ENCODE peak calls at places on chromosome 10, in ten cellular contexts. I is colonic mucosa, S is endodermal cell, L is spleen, N is tibial nerve, G is AG04450, P is K562, E is tibial artery, R is right lobe of liver, T is uterus. M is an unnamed sample. For H3K9me3, the result is how much of the 10 kb centered on the place peaks cover.

GRCh38 chr10:52951819-52952218 is 179.2 kb upstream of the MBL2 start:
- DNase-seq in I (peak), S (peak), L (peak), N (peak), G (peak), P (peak), E (no peak), R (peak), T (no peak), M (no peak)

GRCh38 chr10:44986670-44987069 is 8.1 kb upstream of the DEPP1 start:
- DNase-seq in I (no peak), S (no peak), L (no peak), N (no peak), G (no peak), P (peak), E (peak), R (no peak), T (no peak), M (no peak)

GRCh38 chr10:73641272-73642060 is at the start of gene MYOZ1:
- DNase-seq in I (no peak), S (no peak), L (no peak), N (no peak), G (no peak), P (no peak), E (no peak), R (no peak), T (no peak), M (no peak)

GRCh38 chr10:125773702-125774101 is 1.9 kb downstream of the MMP21 start:
- DNase-seq in I (no peak), S (peak), L (no peak), N (no peak), G (no peak), P (no peak), E (no peak), R (no peak), T (no peak), M (no peak)

GRCh38 chr10:72108811-72109618 is 20.7 kb upstream of the SPOCK2 start:
- DNase-seq in I (no peak), S (no peak), L (no peak), N (no peak), G (no peak), P (no peak), E (no peak), R (no peak), T (no peak), M (no peak)

GRCh38 chr10:116403740-116404250 is 23.9 kb upstream of the PNLIPRP3 start:
- DNase-seq in I (no peak), S (no peak), L (no peak), N (no peak), G (no peak), P (no peak), E (no peak), R (no peak), T (no peak), M (no peak)

GRCh38 chr10:69234447-69234846 is 14.3 kb downstream of the HKDC1 start:
- DNase-seq in I (no peak), S (no peak), L (peak), N (no peak), G (no peak), P (no peak), E (no peak), R (no peak), T (no peak), M (no peak)

GRCh38 chr10:13924020-13924725 is 337.4 kb downstream of the PRPF18 start:
- DNase-seq in I (no peak), S (no peak), L (no peak), N (no peak), G (peak), P (no peak), E (peak), R (no peak), T (no peak), M (no peak)

GRCh38 chr10:24465124-24465874 is 256.4 kb downstream of the KIAA1217 start:
- DNase-seq in I (peak), S (no peak), L (no peak), N (no peak), G (no peak), P (no peak), E (no peak), R (no peak), T (no peak), M (no peak)

GRCh38 chr10:29064665-29065064 is 224.2 kb upstream of the LYZL1 start:
- DNase-seq in I (no peak), S (no peak), L (no peak), N (no peak), G (no peak), P (no peak), E (no peak), R (no peak), T (no peak), M (no peak)

GRCh38 chr10:125135771-125136035 is 24.7 kb downstream of the CTBP2 start:
- DNase-seq in I (no peak), S (no peak), L (peak), N (no peak), G (no peak), P (no peak), E (no peak), R (no peak), T (no peak), M (no peak)

GRCh38 chr10:13485623-13486022 is 43.2 kb downstream of the BEND7 start:
- DNase-seq in I (no peak), S (no peak), L (no peak), N (no peak), G (no peak), P (peak), E (no peak), R (no peak), T (no peak), M (no peak)

GRCh38 chr10:76558996-76559888 is 1078.4 kb downstream of the KCNMA1 start:
- DNase-seq in I (no peak), S (no peak), L (no peak), N (no peak), G (no peak), P (no peak), E (no peak), R (no peak), T (no peak), M (no peak)

GRCh38 chr10:76555271-76555670 is 1082.3 kb downstream of the KCNMA1 start:
- DNase-seq in I (no peak), S (no peak), L (no peak), N (no peak), G (no peak), P (no peak), E (no peak), R (no peak), T (no peak), M (no peak)

GRCh38 chr10:76560338-76560737 is 1077.3 kb downstream of the KCNMA1 start:
- DNase-seq in I (no peak), S (no peak), L (no peak), N (no peak), G (no peak), P (no peak), E (no peak), R (no peak), T (no peak), M (no peak)

GRCh38 chr10:76559889-76560215 is 1077.8 kb downstream of the KCNMA1 start:
- DNase-seq in I (no peak), S (no peak), L (no peak), N (no peak), G (no peak), P (no peak), E (no peak), R (no peak), T (no peak), M (no peak)

DNA sequence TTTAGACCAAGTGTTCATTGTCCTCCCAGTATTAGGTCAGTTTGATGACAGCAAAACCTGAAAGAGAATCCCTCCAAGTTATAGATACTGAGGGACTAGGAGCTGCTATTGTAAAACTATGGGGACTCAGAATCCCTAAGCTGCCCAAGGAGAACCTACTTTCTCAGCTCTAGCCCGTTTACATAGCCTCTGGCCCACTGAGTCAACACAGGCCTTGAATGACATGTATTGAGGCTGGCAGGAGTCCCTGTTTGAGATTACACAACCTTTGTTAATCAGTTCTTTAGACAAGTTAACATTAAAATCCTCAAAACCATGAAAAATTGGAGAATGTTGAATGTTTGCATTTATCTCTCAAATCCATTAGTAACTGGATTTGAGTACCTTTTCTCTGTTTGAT is 1079.0 kb downstream of the KCNMA1 start:
- DNase-seq in I (peak), S (no peak), L (no peak), N (peak), G (no peak), P (no peak), E (peak), R (peak), T (peak), M (no peak)
- H3K4me3 ChIP-seq in I (no peak), S (no peak), L (no peak), N (no peak), G (no peak), P (no peak), E (no peak), R (no peak), T (no peak), M (no peak)

DNA sequence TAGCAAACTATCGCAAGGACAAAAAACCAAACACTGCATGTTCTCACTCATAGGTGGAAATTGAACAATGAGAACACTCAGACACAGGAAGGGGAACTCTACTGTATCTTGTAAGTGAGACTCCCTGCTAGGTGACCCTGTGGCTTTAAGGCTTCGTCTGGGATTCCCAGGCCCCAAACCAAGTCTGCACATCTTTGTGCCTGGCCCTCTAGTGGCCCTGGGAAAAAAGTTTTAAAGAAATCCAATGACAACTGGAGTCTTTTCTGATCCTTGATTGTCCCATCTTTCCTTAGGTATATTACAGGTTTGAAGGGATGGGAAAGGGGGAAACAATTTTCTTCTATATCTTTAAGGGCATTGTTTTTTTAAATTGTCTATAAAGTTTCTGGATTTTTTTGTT is 10.6 kb upstream of the LIPM start:
- DNase-seq in I (no peak), S (peak), L (no peak), N (no peak), G (no peak), P (no peak), E (no peak), R (no peak), T (no peak), M (no peak)
- H3K9me3 ChIP-seq in I (under half), S (under half), L (under half), N (under half), G (under half), P (under half), E (under half), R (under half), T (under half), M (under half)

GRCh38 chr10:93702278-93703001 is at the start of gene FRA10AC1:
- DNase-seq in I (peak), S (peak), L (peak), N (peak), G (peak), P (peak), E (peak), R (peak), T (peak), M (peak)

GRCh38 chr10:93703066-93703465 is 674 bp upstream of the FRA10AC1 start:
- DNase-seq in I (peak), S (no peak), L (no peak), N (peak), G (no peak), P (no peak), E (no peak), R (no peak), T (peak), M (no peak)

GRCh38 chr10:93695720-93696119 is 6.7 kb downstream of the FRA10AC1 start:
- DNase-seq in I (no peak), S (no peak), L (no peak), N (no peak), G (no peak), P (no peak), E (no peak), R (no peak), T (no peak), M (no peak)

GRCh38 chr10:93701903-93702277 is 502 bp downstream of the FRA10AC1 start:
- DNase-seq in I (peak), S (peak), L (no peak), N (peak), G (no peak), P (peak), E (peak), R (no peak), T (peak), M (peak)

DNA sequence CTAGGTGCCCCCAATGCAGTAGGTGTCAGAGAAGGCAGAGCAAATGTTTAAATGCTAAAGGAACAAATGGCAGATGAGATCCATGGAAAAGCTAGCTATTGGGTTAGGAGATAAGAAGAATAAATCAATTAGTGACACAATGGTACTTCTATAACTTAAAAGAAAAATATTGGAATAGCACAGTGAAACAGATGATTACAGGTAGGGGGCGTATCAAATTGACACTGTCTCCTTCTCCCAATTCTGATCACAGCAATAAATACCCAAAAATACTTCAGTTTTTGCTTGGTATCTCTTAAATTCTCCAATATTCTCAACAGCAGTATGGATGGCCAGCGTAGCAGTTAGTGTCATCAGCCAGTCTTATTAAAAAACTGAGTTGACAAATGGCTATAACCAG is 5.2 kb downstream of the FRA10AC1 start:
- DNase-seq in I (no peak), S (no peak), L (no peak), N (no peak), G (no peak), P (no peak), E (no peak), R (no peak), T (no peak), M (no peak)
- TF ChIP-seq CTCF in I (no peak), S (peak), L (no peak), N (no peak), G (no peak), P (no peak), E (no peak), R (no peak), T (no peak), M (no peak)

DNA sequence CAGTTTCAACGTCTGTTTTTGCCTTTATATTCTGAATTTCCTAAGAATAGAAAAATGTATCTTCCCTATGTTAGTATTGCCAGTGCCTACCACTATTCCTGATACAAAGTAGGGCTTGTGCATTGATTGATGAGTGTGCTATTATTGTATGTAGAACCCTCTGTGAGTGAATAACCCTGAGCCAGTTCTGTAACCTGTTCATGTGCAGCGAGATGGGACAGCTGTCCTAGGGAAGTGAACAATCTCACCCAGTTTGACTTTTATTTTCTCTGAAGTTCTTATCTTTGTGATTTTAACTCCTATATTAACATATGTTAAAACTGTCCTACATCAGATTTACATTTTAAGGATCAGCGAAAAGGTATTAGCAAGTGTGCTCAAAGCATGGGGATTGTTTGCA is 178.4 kb upstream of the ADO start:
- DNase-seq in I (no peak), S (no peak), L (no peak), N (no peak), G (no peak), P (no peak), E (no peak), R (no peak), T (no peak), M (no peak)
- H3K4me3 ChIP-seq in I (no peak), S (no peak), L (no peak), N (no peak), G (no peak), P (no peak), E (no peak), R (no peak), T (no peak), M (no peak)